ENCODE peak calls at places on chromosome 11, in four cellular contexts. One of them, this sample, is unnamed.

GRCh38 chr11:9656864-9657263 is 7.0 kb upstream of the SWAP70 start:
- DNase-seq in HCT116: no peak
- DNase-seq in HepG2: no peak
- DNase-seq in K562: no peak
- DNase-seq in this sample: no peak

GRCh38 chr11:75188671-75189070 is 37.8 kb downstream of the SLCO2B1 start:
- DNase-seq in K562: no peak
- DNase-seq in HCT116: no peak
- DNase-seq in HepG2: no peak
- DNase-seq in this sample: no peak

GRCh38 chr11:14386895-14387480 is 28.0 kb upstream of the RRAS2 start:
- DNase-seq in K562: no peak
- DNase-seq in HepG2: no peak
- DNase-seq in HCT116: no peak
- DNase-seq in this sample: no peak

GRCh38 chr11:78499971-78500370 is 74.7 kb downstream of the NARS2 start:
- DNase-seq in K562: no peak
- DNase-seq in HepG2: no peak
- DNase-seq in HCT116: no peak
- DNase-seq in this sample: no peak

GRCh38 chr11:77071671-77072605 is 5.2 kb downstream of the CAPN5 start:
- DNase-seq in HepG2: no peak
- DNase-seq in K562: no peak
- DNase-seq in HCT116: no peak
- DNase-seq in this sample: no peak

GRCh38 chr11:102456381-102456780 is 3.8 kb upstream of the TMEM123 start:
- DNase-seq in K562: no peak
- DNase-seq in HCT116: no peak
- DNase-seq in HepG2: peak
- DNase-seq in this sample: no peak

GRCh38 chr11:69240332-69241074 is 53.5 kb upstream of the MYEOV start:
- DNase-seq in HepG2: no peak
- DNase-seq in HCT116: peak
- DNase-seq in K562: no peak
- DNase-seq in this sample: no peak

GRCh38 chr11:3867209-3868071 is 12.0 kb downstream of the STIM1 start:
- DNase-seq in HCT116: no peak
- DNase-seq in HepG2: peak
- DNase-seq in K562: peak
- DNase-seq in this sample: no peak

GRCh38 chr11:2770556-2771301 is 70.9 kb upstream of the KCNQ1OT1 start:
- DNase-seq in HepG2: no peak
- DNase-seq in HCT116: no peak
- DNase-seq in K562: no peak
- DNase-seq in this sample: no peak

GRCh38 chr11:72321381-72321996 is 77.5 kb upstream of the PHOX2A start:
- DNase-seq in K562: peak
- DNase-seq in HepG2: peak
- DNase-seq in HCT116: no peak
- DNase-seq in this sample: no peak

GRCh38 chr11:113419426-113420003 is 31.9 kb downstream of the ANKK1 start:
- DNase-seq in HCT116: no peak
- DNase-seq in K562: no peak
- DNase-seq in HepG2: no peak
- DNase-seq in this sample: no peak

GRCh38 chr11:13384837-13385417 is 78.1 kb downstream of the BTBD10 start:
- DNase-seq in HepG2: peak
- DNase-seq in HCT116: peak
- DNase-seq in K562: peak
- DNase-seq in this sample: peak

GRCh38 chr11:45483361-45483760 is 182.1 kb downstream of the CHST1 start:
- DNase-seq in HepG2: no peak
- DNase-seq in K562: no peak
- DNase-seq in HCT116: no peak
- DNase-seq in this sample: no peak

GRCh38 chr11:1345752-1346513 is 36.5 kb upstream of the TOLLIP start:
- DNase-seq in K562: no peak
- DNase-seq in HCT116: no peak
- DNase-seq in HepG2: no peak
- DNase-seq in this sample: no peak

GRCh38 chr11:7576671-7577225 is 62.9 kb downstream of the PPFIBP2 start:
- DNase-seq in HCT116: no peak
- DNase-seq in K562: no peak
- DNase-seq in HepG2: no peak
- DNase-seq in this sample: no peak

GRCh38 chr11:702731-703461 is 3.1 kb upstream of the EPS8L2 start:
- DNase-seq in HepG2: no peak
- DNase-seq in K562: no peak
- DNase-seq in HCT116: no peak
- DNase-seq in this sample: no peak

GRCh38 chr11:17734418-17734911 is at the start of gene KCNC1:
- DNase-seq in K562: peak
- DNase-seq in HepG2: no peak
- DNase-seq in HCT116: no peak
- DNase-seq in this sample: no peak

GRCh38 chr11:46346886-46347636 is at the start of gene DGKZ:
- DNase-seq in HepG2: peak
- DNase-seq in HCT116: peak
- DNase-seq in K562: peak
- DNase-seq in this sample: no peak

GRCh38 chr11:65791719-65792213 is 4.9 kb downstream of the OVOL1 start:
- DNase-seq in HCT116: no peak
- DNase-seq in HepG2: no peak
- DNase-seq in K562: no peak
- DNase-seq in this sample: no peak

GRCh38 chr11:107609384-107610218 is 18.7 kb downstream of the ELMOD1 start:
- DNase-seq in HCT116: no peak
- DNase-seq in HepG2: no peak
- DNase-seq in K562: no peak
- DNase-seq in this sample: no peak

GRCh38 chr11:59078435-59078834 is 7.7 kb upstream of the GLYATL1B start:
- DNase-seq in HepG2: no peak
- DNase-seq in HCT116: no peak
- DNase-seq in K562: no peak
- DNase-seq in this sample: no peak

GRCh38 chr11:43547411-43547718 is 133.2 kb upstream of the HSD17B12 start:
- DNase-seq in HepG2: no peak
- DNase-seq in HCT116: no peak
- DNase-seq in K562: no peak
- DNase-seq in this sample: no peak

GRCh38 chr11:102513869-102514268 is 16.7 kb downstream of the MMP7 start:
- DNase-seq in K562: no peak
- DNase-seq in HepG2: no peak
- DNase-seq in HCT116: no peak
- DNase-seq in this sample: no peak

GRCh38 chr11:125164422-125165110 is at the start of gene PKNOX2:
- DNase-seq in K562: peak
- DNase-seq in HCT116: peak
- DNase-seq in HepG2: peak
- DNase-seq in this sample: no peak

GRCh38 chr11:123381817-123382554 is 48.1 kb upstream of the GRAMD1B start:
- DNase-seq in HCT116: no peak
- DNase-seq in HepG2: no peak
- DNase-seq in K562: no peak
- DNase-seq in this sample: no peak

GRCh38 chr11:93904711-93905110 is 54.3 kb upstream of the VSTM5 start:
- DNase-seq in HCT116: no peak
- DNase-seq in HepG2: no peak
- DNase-seq in K562: no peak
- DNase-seq in this sample: no peak

DNA sequence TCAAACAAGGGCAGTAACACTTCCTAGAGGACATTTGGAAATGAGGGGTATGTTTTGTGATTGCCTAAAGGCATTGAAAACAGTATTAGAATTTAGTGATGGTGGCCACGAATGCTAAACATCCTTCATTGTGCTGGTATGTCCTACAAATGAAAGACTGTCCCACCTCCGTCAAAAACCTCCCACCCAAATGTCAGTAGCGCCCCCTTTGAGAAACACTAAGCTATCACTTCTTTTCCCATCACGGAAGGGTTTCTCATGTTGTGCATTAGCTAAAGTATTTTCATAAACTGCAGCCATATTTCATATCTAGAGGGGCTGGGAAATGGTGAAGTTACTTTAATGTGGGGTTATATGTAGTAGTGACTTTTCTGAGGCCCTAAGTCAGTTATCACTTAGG is 1403.3 kb upstream of the TENM4 start:
- DNase-seq in K562: no peak
- DNase-seq in HCT116: no peak
- DNase-seq in HepG2: no peak
- DNase-seq in this sample: no peak
- TF ChIP-seq CTCF in K562: no peak
- TF ChIP-seq CTCF in HCT116: no peak
- TF ChIP-seq CTCF in HepG2: no peak
- TF ChIP-seq CTCF in this sample: peak

GRCh38 chr11:11742486-11742885 is 99.3 kb upstream of the USP47 start:
- DNase-seq in K562: no peak
- DNase-seq in HCT116: no peak
- DNase-seq in HepG2: no peak
- DNase-seq in this sample: no peak
- TF ChIP-seq TCF7L2 in K562: no peak
- TF ChIP-seq TCF7L2 in HCT116: no peak
- TF ChIP-seq TCF7L2 in HepG2: no peak
- TF ChIP-seq TCF7L2 in this sample: no peak

DNA sequence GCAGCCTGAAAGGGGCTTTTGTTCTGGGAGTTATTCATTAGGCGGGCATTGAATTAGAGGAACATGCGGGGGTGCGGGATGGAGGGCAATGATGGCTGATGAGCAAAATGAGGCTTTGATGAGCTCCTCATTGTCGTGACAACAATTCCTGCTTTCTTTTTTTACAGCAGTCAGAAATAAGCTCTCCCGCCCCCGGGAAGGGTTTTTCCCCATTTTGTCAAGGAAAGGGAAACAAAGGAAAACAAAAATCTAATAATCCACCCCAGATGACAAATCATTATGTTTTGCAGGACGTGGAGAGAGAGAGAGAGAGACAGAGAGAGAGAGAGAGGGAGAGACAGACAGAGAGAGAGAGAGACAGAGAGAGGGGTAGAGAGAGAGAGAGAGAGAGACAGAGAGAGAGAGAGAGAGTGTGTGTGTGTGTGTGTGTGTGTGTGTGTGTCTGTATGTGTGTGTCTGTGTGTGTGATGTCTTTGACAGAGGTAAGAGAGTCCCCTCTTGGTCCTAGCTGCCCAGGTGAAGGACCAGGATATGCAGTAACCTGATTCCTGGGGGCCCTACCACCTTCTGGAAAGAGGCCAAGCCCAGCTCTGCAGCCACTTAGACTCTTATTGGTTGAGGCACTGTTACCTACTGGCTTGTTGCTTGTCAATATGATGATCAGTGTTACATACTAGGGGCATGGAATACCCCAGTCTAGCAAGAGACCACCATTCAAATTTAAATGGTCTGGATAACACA is 46.7 kb upstream of the PARVA start:
- DNase-seq in HCT116: no peak
- DNase-seq in K562: no peak
- DNase-seq in HepG2: no peak
- DNase-seq in this sample: no peak
- H3K4me3 ChIP-seq in HCT116: no peak
- H3K4me3 ChIP-seq in K562: no peak
- H3K4me3 ChIP-seq in HepG2: no peak
- H3K4me3 ChIP-seq in this sample: no peak

DNA sequence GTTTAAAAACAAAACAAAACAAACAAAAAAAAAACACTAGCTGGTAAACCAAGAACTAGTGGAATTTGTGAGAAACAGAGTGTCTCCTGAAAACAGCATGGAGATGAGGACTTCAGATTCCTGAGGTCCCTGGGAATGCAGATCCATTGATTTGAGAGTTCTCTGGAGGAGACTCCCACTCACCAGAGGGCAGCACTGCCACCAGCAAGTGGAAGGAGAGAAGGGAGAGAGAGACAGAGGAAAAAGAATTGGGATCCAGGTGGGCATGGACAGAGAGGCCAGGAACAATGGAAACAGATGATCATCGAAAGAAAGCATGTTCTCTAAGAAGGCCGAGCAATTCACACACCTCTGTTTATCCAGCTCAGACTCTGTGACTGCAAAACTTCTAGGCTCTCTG is 31.8 kb downstream of the ETS1 start:
- DNase-seq in K562: no peak
- DNase-seq in HCT116: peak
- DNase-seq in HepG2: peak
- DNase-seq in this sample: no peak
- TF ChIP-seq CTCF in K562: peak
- TF ChIP-seq CTCF in HCT116: peak
- TF ChIP-seq CTCF in HepG2: peak
- TF ChIP-seq CTCF in this sample: peak

DNA sequence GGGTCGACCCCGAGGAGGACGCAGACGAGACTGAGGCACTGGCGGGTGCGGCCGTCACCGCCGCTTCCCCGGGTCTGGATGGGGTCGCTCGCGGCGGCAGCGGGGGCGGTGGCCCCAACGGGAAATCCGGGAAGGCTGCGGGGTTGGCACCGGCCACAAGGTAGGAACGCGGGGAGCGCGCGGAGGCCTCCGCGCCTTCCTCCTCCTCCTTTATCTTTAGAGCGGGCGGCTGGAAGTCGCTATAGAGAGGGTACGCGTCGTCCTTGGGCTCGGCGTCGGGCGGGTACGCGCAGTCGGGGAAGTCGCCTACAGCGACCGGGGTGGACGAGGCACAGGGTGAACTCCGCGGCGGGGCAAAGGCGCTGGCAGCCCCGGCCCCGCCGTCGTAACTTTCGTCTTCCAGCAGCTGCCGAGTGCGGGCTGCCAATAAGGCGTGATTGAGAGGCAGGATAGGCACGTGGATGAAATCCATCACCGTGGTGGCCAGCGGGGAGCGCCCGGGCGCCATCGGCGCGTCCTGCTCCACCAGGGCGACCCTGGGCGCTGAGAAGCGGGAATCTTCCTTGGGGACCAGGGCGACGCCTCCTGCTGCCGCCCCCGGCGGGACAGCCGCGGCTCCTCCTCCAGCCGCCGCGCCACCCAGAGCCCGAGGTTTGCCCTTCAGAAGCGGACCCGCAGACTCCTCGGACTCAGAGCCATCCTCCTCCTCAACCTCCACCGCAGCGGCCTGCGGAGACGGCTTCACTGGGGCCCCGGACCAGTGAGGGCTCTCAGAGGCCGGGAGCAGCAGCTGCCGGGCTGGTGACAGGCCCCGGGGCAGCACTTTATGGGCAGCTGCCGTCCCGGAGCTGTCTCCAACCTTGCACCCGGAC is 1.7 kb downstream of the PGR start:
- DNase-seq in HCT116: no peak
- DNase-seq in HepG2: no peak
- DNase-seq in K562: peak
- DNase-seq in this sample: no peak
- TF ChIP-seq TCF7L2 in HCT116: no peak
- TF ChIP-seq TCF7L2 in HepG2: no peak
- TF ChIP-seq TCF7L2 in K562: no peak
- TF ChIP-seq TCF7L2 in this sample: no peak

This sample was measured in Panc1.